ENCODE peak calls at places on chromosomes 13 and 19, in nine cellular contexts. X, U, B, K, G, H, D, Y and T are unnamed samples.

GRCh38 chr19:11324079-11324661 is 15.3 kb downstream of the RAB3D start:
- DNase-seq in X (peak), U (no peak), B (no peak), K (peak), G (peak), H (peak), D (peak), Y (peak), T (peak)

GRCh38 chr19:9936151-9937000 is at the start of gene OLFM2:
- DNase-seq in X (no peak), U (peak), B (peak), K (peak), G (no peak), H (no peak), D (peak), Y (no peak), T (peak)

GRCh38 chr13:33606692-33607091 is 211.3 kb upstream of the RFC3 start:
- DNase-seq in X (peak), U (no peak), B (peak), K (no peak), G (no peak), H (no peak), D (no peak), Y (no peak), T (no peak)

GRCh38 chr13:82713681-82714405 is 1168.4 kb downstream of the SLITRK1 start:
- DNase-seq in X (no peak), U (no peak), B (no peak), K (no peak), G (no peak), H (no peak), D (no peak), Y (peak), T (no peak)

GRCh38 chr13:48500652-48501197 is 32.2 kb downstream of the RCBTB2 start:
- DNase-seq in X (no peak), U (no peak), B (no peak), K (no peak), G (no peak), H (no peak), D (peak), Y (peak), T (no peak)

GRCh38 chr19:19602136-19602712 is 16.3 kb downstream of the PBX4 start:
- DNase-seq in X (no peak), U (no peak), B (no peak), K (no peak), G (no peak), H (no peak), D (no peak), Y (no peak), T (no peak)

GRCh38 chr19:12222980-12223630 is 60.2 kb downstream of the ZNF136 start:
- DNase-seq in X (no peak), U (no peak), B (no peak), K (no peak), G (no peak), H (no peak), D (no peak), Y (no peak), T (no peak)

GRCh38 chr13:113298001-113298945 is 1.2 kb downstream of the LAMP1 start:
- DNase-seq in X (no peak), U (no peak), B (peak), K (no peak), G (no peak), H (no peak), D (no peak), Y (no peak), T (no peak)

GRCh38 chr13:72562686-72563085 is 164.7 kb downstream of the MZT1 start:
- DNase-seq in X (no peak), U (no peak), B (no peak), K (no peak), G (no peak), H (no peak), D (no peak), Y (no peak), T (no peak)

GRCh38 chr19:2315818-2316353 is 7.9 kb upstream of the LINGO3 start:
- DNase-seq in X (no peak), U (peak), B (peak), K (peak), G (peak), H (no peak), D (peak), Y (peak), T (no peak)